ENCODE peak calls at places on chromosomes 6 and 20, in six cellular contexts. B is HCT116, F is H1, U is NT2/D1, P is K562, C is GM12878. T is an unnamed sample.

GRCh38 chr6:168886306-168886854 is 367.3 kb downstream of the THBS2 start:
- DNase-seq in B (no peak), F (no peak), U (no peak), P (no peak), C (no peak), T (no peak)

GRCh38 chr6:47574789-47575188 is 97.2 kb downstream of the CD2AP start:
- DNase-seq in B (no peak), F (no peak), U (no peak), P (no peak), C (no peak), T (no peak)

GRCh38 chr6:145670306-145670705 is 65.0 kb downstream of the EPM2A start:
- DNase-seq in B (no peak), F (no peak), U (no peak), P (no peak), C (no peak), T (no peak)

GRCh38 chr20:11902264-11902663 is 15.4 kb upstream of the BTBD3 start:
- DNase-seq in B (no peak), F (no peak), U (no peak), P (no peak), C (no peak), T (no peak)

GRCh38 chr6:108665495-108666196 is 104.9 kb downstream of the FOXO3 start:
- DNase-seq in B (no peak), F (no peak), U (no peak), P (no peak), C (no peak), T (no peak)

GRCh38 chr6:134132494-134133141 is 80.2 kb upstream of the SLC2A12 start:
- DNase-seq in B (no peak), F (no peak), U (no peak), P (no peak), C (no peak), T (no peak)

GRCh38 chr20:15310361-15310760 is 972.9 kb upstream of the FLRT3 start:
- DNase-seq in B (no peak), F (no peak), U (no peak), P (no peak), C (no peak), T (no peak)

GRCh38 chr20:32538526-32538918 is 46.6 kb downstream of the NOL4L start:
- DNase-seq in B (no peak), F (no peak), U (no peak), P (no peak), C (no peak), T (no peak)

GRCh38 chr6:60643870-60644269 is 1642.2 kb downstream of the KHDRBS2 start:
- DNase-seq in B (no peak), F (no peak), U (no peak), P (no peak), C (no peak), T (no peak)

GRCh38 chr6:35804996-35805736 is at the start of gene LHFPL5:
- DNase-seq in B (no peak), F (peak), U (peak), P (peak), C (no peak), T (peak)

GRCh38 chr20:50565874-50566273 is 55.7 kb downstream of the PTPN1 start:
- DNase-seq in B (no peak), F (no peak), U (no peak), P (no peak), C (no peak), T (no peak)

GRCh38 chr6:87832025-87832825 is 130.2 kb upstream of the AKIRIN2 start:
- DNase-seq in B (no peak), F (no peak), U (no peak), P (no peak), C (peak), T (no peak)

GRCh38 chr20:4435210-4435609 is 286.5 kb upstream of the PRND start:
- DNase-seq in B (no peak), F (no peak), U (no peak), P (no peak), C (no peak), T (no peak)

GRCh38 chr6:95248501-95248900 is 328.8 kb upstream of the MANEA start:
- DNase-seq in B (no peak), F (no peak), U (no peak), P (no peak), C (no peak), T (no peak)

GRCh38 chr6:166058064-166058739 is 109.4 kb downstream of the TBXT start:
- DNase-seq in B (no peak), F (no peak), U (no peak), P (no peak), C (no peak), T (no peak)

GRCh38 chr6:150394053-150394875 is 25.5 kb downstream of the IYD start:
- DNase-seq in B (no peak), F (no peak), U (no peak), P (no peak), C (no peak), T (no peak)

GRCh38 chr20:25062841-25063240 is 4.9 kb upstream of the ACSS1 start:
- DNase-seq in B (no peak), F (no peak), U (no peak), P (no peak), C (no peak), T (no peak)

GRCh38 chr20:13212750-13213149 is 8.3 kb upstream of the ISM1 start:
- DNase-seq in B (no peak), F (no peak), U (no peak), P (no peak), C (no peak), T (no peak)

GRCh38 chr6:45073771-45074170 is 254.4 kb upstream of the RUNX2 start:
- DNase-seq in B (no peak), F (no peak), U (no peak), P (no peak), C (no peak), T (no peak)

GRCh38 chr20:63265891-63266515 is 6.6 kb upstream of the ARFGAP1 start:
- DNase-seq in B (no peak), F (no peak), U (no peak), P (no peak), C (no peak), T (no peak)

GRCh38 chr20:53032021-53033001 is 60.2 kb downstream of the TSHZ2 start:
- DNase-seq in B (no peak), F (no peak), U (no peak), P (no peak), C (no peak), T (no peak)

GRCh38 chr20:53033176-53033575 is 61.0 kb downstream of the TSHZ2 start:
- DNase-seq in B (no peak), F (no peak), U (no peak), P (no peak), C (no peak), T (no peak)

GRCh38 chr20:53036992-53037391 is 64.8 kb downstream of the TSHZ2 start:
- DNase-seq in B (no peak), F (no peak), U (no peak), P (no peak), C (no peak), T (no peak)

GRCh38 chr20:53037621-53038020 is 65.5 kb downstream of the TSHZ2 start:
- DNase-seq in B (no peak), F (no peak), U (no peak), P (no peak), C (no peak), T (no peak)

GRCh38 chr20:53034899-53035298 is 62.7 kb downstream of the TSHZ2 start:
- DNase-seq in B (no peak), F (no peak), U (no peak), P (no peak), C (no peak), T (no peak)
- TF ChIP-seq ZNF274 in B (no peak), F (no peak), U (no peak), P (no peak), C (no peak), T (no peak)

DNA sequence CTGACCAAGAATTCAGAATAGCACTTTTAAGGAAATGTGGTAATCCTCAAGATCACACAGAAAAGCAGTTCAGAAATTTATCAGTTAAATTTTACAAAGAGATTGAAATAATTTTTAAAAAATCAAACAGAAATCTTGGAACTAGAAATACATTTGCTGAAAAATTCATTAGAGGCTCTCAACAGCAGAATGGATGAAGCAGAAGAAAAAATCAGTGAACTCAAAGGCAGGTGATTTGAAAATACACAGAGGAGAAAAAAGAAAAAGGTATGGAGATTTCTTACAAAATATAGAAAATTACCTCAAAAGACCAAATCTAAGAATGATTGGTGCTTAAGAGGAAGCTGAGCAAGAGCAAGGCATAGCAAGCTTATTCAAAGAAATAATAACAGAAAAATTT is 11.5 kb downstream of the NQO2 start:
- DNase-seq in B (no peak), F (no peak), U (no peak), P (no peak), C (no peak), T (no peak)
- TF ChIP-seq ZNF274 in B (no peak), F (no peak), U (no peak), P (no peak), C (no peak), T (no peak)

GRCh38 chr6:157983439-157984119 is 1.9 kb downstream of the SYNJ2 start:
- DNase-seq in B (no peak), F (no peak), U (no peak), P (no peak), C (no peak), T (no peak)

GRCh38 chr6:157985378-157986155 is 3.9 kb downstream of the SYNJ2 start:
- DNase-seq in B (no peak), F (no peak), U (no peak), P (no peak), C (no peak), T (peak)

GRCh38 chr6:157984165-157984564 is 2.5 kb downstream of the SYNJ2 start:
- DNase-seq in B (no peak), F (no peak), U (no peak), P (no peak), C (no peak), T (no peak)

GRCh38 chr6:157982580-157983438 is 1.1 kb downstream of the SYNJ2 start:
- DNase-seq in B (no peak), F (no peak), U (no peak), P (peak), C (no peak), T (peak)

DNA sequence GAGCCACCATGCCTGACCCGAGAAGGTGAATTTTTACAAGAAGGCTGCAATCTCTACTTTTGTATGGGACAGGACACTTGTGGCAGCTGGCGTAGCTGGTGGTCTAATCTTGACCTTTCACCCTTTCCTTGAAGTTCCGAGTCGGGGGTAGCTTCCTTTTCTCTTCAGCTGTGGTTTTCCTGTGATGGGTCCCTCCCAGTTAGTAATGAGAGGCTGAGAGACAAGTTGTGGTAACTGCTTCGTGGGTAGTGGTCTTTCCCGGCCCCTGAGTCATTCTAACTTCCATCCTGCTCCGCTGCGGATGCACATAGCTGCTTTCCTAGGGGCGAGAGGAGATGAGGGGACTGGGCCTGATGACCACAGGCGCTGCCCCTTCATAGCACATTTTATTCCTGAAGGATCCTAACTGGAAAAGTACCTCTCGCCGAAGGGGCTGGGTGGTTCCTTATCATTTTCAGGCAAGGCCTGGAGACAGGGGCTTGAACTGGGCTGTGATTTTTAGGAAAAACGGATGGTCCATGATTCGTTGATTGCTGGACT is 3.1 kb downstream of the SYNJ2 start:
- DNase-seq in B (no peak), F (no peak), U (no peak), P (no peak), C (no peak), T (no peak)
- TF ChIP-seq ZNF274 in B (no peak), F (no peak), U (no peak), P (no peak), C (no peak), T (no peak)

GRCh38 chr6:43373252-43373875 is 3.9 kb upstream of the ZNF318 start:
- DNase-seq in B (no peak), F (no peak), U (no peak), P (no peak), C (no peak), T (no peak)

GRCh38 chr6:43377710-43378229 is 8.3 kb upstream of the ZNF318 start:
- DNase-seq in B (no peak), F (no peak), U (no peak), P (no peak), C (no peak), T (peak)

GRCh38 chr6:43378631-43379030 is 9.2 kb upstream of the ZNF318 start:
- DNase-seq in B (no peak), F (no peak), U (no peak), P (no peak), C (no peak), T (no peak)

GRCh38 chr6:43375693-43376092 is 6.2 kb upstream of the ZNF318 start:
- DNase-seq in B (no peak), F (no peak), U (no peak), P (no peak), C (no peak), T (no peak)

DNA sequence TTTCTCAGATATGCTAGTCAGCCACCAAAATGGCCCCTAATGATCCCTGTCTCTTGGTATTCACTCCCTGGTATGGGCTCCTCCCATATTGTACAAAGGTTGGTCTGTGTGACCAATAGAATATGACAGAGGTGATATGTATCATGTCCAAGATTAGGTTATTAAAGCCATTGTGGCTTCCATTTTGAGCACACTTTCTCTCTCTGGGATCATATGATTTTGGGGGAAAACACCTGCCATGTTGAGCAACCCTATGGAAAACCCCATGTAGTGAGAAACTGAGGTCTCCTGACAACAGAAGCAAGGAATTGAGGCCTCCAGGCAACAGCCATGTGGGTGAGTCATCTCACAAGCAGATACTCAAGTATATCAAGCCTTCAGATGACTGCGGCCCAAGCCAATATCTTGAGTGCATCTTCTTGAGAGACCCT is 7.1 kb upstream of the ZNF318 start:
- DNase-seq in B (no peak), F (no peak), U (no peak), P (no peak), C (peak), T (no peak)
- TF ChIP-seq ZNF274 in B (no peak), F (no peak), U (no peak), P (no peak), C (no peak), T (no peak)

GRCh38 chr6:143271024-143271423 is 179.5 kb downstream of the ADAT2 start:
- DNase-seq in B (no peak), F (no peak), U (no peak), P (no peak), C (no peak), T (peak)
- TF ChIP-seq ZNF274 in B (no peak), F (no peak), U (no peak), P (no peak), C (no peak), T (no peak)

GRCh38 chr6:110319843-110320242 is 38.3 kb downstream of the METTL24 start:
- DNase-seq in B (no peak), F (no peak), U (no peak), P (no peak), C (no peak), T (no peak)
- TF ChIP-seq ZNF274 in B (no peak), F (no peak), U (no peak), P (no peak), C (no peak), T (no peak)

DNA sequence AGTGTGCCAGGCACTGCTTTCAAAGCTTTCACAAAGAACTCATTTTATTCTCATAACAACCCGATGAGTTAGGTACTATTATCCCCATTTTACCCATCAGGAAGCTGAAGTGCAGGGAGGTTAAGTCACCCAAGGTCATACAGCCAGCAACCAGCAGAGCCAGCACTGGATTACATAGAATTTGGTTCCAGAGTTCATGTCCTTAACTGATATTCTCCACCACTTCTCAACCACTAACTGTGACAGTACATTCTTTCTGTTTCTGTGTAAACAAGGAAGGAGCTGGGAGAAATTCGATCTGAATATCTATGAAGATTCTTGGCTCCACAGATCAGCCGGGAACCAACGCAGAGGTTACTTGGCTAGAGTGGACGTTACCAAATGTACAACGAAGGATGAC is 98.0 kb downstream of the KIF16B start:
- DNase-seq in B (no peak), F (no peak), U (no peak), P (peak), C (no peak), T (peak)
- TF ChIP-seq ZNF274 in B (no peak), F (no peak), U (no peak), P (no peak), C (no peak), T (no peak)

GRCh38 chr6:39702265-39702664 is 22.9 kb downstream of the KIF6 start:
- DNase-seq in B (no peak), F (no peak), U (no peak), P (no peak), C (no peak), T (no peak)
- TF ChIP-seq ZNF274 in B (no peak), F (no peak), U (no peak), P (no peak), C (no peak), T (no peak)